ENCODE peak calls at places on chromosomes 3 and 15, in ten cellular contexts. Q is endothelial cell of umbilical vein, O is GM23248, L is psoas muscle, H is OCI-LY7, V is IMR-90, I is tibial artery, M is fibroblast of lung, W is heart right ventricle, C is A549. Z is an unnamed sample. For H3K9me3, the result is how much of the 10 kb centered on the place peaks cover.

GRCh38 chr3:186786810-186787375 is 3.5 kb downstream of the EIF4A2 start:
- DNase-seq in Q (no peak), O (peak), L (no peak), H (peak), V (no peak), I (no peak), M (no peak), W (no peak), C (no peak), Z (no peak)

GRCh38 chr3:16174389-16174788 is at the start of gene GALNT15:
- DNase-seq in Q (peak), O (peak), L (peak), H (no peak), V (peak), I (peak), M (peak), W (peak), C (no peak), Z (no peak)

GRCh38 chr3:60294181-60294580 is 957.1 kb downstream of the FHIT start:
- DNase-seq in Q (no peak), O (peak), L (no peak), H (no peak), V (peak), I (no peak), M (peak), W (no peak), C (no peak), Z (no peak)

GRCh38 chr3:153599685-153600084 is 437.7 kb downstream of the RAP2B start:
- DNase-seq in Q (peak), O (peak), L (no peak), H (no peak), V (peak), I (peak), M (peak), W (no peak), C (no peak), Z (peak)

GRCh38 chr3:127744216-127744815 is 71.6 kb downstream of the ABTB1 start:
- DNase-seq in Q (no peak), O (no peak), L (no peak), H (no peak), V (no peak), I (no peak), M (no peak), W (no peak), C (no peak), Z (no peak)

GRCh38 chr15:66886241-66886675 is 179.1 kb upstream of the SMAD3 start:
- DNase-seq in Q (no peak), O (no peak), L (no peak), H (no peak), V (no peak), I (no peak), M (no peak), W (no peak), C (no peak), Z (no peak)

GRCh38 chr3:38054166-38054991 is 15.4 kb downstream of the DLEC1 start:
- DNase-seq in Q (no peak), O (peak), L (no peak), H (no peak), V (peak), I (no peak), M (no peak), W (no peak), C (no peak), Z (no peak)

GRCh38 chr3:194379231-194379630 is 9.7 kb upstream of the LRRC15 start:
- DNase-seq in Q (no peak), O (no peak), L (no peak), H (no peak), V (no peak), I (no peak), M (no peak), W (no peak), C (no peak), Z (no peak)

GRCh38 chr3:72155391-72156064 is 370.6 kb upstream of the PROK2 start:
- DNase-seq in Q (peak), O (peak), L (peak), H (no peak), V (peak), I (peak), M (peak), W (peak), C (peak), Z (no peak)

GRCh38 chr3:31770822-31771326 is 210.2 kb downstream of the OSBPL10 start:
- DNase-seq in Q (no peak), O (peak), L (no peak), H (no peak), V (peak), I (no peak), M (no peak), W (no peak), C (no peak), Z (no peak)

GRCh38 chr15:27499719-27500118 is 528.7 kb downstream of the GABRG3 start:
- DNase-seq in Q (no peak), O (no peak), L (no peak), H (no peak), V (no peak), I (no peak), M (no peak), W (no peak), C (no peak), Z (no peak)
- H3K9me3 ChIP-seq in Q (under half), O (under half), L (under half), H (under half), V (under half), I (under half), M (under half), W (under half), C (under half), Z (under half)

GRCh38 chr3:74617786-74618185 is 3.3 kb upstream of the CNTN3 start:
- DNase-seq in Q (no peak), O (no peak), L (no peak), H (no peak), V (no peak), I (no peak), M (no peak), W (no peak), C (no peak), Z (no peak)

GRCh38 chr3:74613060-74613459 is 1.4 kb downstream of the CNTN3 start:
- DNase-seq in Q (no peak), O (peak), L (no peak), H (no peak), V (peak), I (no peak), M (peak), W (no peak), C (no peak), Z (no peak)

GRCh38 chr3:74613566-74613965 is 893 bp downstream of the CNTN3 start:
- DNase-seq in Q (no peak), O (peak), L (no peak), H (no peak), V (peak), I (no peak), M (no peak), W (no peak), C (no peak), Z (no peak)

DNA sequence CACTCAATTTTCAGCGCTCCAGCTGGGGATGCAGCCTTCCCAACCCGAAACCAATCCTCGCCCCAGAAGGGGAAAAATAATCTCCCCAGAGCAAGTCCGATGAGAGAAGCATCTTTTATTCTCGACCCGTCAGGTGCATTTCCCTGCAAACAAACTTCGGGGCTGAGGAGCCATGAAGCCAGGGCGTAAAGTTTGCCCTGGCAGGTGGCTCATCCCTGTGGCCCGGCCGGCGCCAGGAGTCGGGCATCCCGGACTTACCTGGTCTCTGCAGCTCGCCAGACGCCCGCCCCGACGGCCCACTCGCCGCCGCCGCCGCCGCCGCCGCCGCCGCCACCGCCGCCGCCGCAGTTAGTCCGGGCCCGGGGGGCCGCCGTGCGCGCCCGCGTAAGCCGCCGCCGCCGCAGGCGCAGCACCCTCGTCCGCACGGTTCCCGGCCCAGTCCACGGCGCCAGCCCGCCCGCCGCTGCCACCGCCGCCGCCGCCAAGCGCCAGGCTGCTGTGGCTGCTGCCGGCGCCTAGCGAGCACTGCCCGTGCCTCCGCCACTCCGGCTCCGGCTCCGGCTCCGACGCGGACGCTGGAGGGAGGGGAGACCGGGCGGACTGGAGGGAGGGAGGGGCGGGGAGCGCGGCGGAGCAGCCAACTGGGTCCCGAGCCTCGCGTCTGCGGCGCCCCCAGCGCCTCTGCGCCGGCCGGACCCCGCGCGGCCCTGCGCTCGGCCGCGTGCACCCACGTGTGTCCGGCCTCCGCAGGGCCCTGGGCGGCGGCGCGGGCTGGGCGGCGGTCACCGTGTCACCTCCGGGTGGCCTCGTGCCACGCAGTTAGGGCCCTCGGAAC is at the start of gene CNTN3:
- DNase-seq in Q (no peak), O (peak), L (peak), H (no peak), V (peak), I (no peak), M (peak), W (no peak), C (no peak), Z (no peak)
- H3K4me3 ChIP-seq in Q (no peak), O (peak), L (peak), H (no peak), V (peak), I (peak), M (peak), W (peak), C (no peak), Z (no peak)

GRCh38 chr15:25249236-25250010 is 189.4 kb downstream of the UBE3A start:
- DNase-seq in Q (no peak), O (no peak), L (peak), H (no peak), V (no peak), I (no peak), M (no peak), W (peak), C (no peak), Z (no peak)
- H3K9me3 ChIP-seq in Q (under half), O (under half), L (under half), H (under half), V (half or more), I (under half), M (under half), W (under half), C (under half), Z (under half)

DNA sequence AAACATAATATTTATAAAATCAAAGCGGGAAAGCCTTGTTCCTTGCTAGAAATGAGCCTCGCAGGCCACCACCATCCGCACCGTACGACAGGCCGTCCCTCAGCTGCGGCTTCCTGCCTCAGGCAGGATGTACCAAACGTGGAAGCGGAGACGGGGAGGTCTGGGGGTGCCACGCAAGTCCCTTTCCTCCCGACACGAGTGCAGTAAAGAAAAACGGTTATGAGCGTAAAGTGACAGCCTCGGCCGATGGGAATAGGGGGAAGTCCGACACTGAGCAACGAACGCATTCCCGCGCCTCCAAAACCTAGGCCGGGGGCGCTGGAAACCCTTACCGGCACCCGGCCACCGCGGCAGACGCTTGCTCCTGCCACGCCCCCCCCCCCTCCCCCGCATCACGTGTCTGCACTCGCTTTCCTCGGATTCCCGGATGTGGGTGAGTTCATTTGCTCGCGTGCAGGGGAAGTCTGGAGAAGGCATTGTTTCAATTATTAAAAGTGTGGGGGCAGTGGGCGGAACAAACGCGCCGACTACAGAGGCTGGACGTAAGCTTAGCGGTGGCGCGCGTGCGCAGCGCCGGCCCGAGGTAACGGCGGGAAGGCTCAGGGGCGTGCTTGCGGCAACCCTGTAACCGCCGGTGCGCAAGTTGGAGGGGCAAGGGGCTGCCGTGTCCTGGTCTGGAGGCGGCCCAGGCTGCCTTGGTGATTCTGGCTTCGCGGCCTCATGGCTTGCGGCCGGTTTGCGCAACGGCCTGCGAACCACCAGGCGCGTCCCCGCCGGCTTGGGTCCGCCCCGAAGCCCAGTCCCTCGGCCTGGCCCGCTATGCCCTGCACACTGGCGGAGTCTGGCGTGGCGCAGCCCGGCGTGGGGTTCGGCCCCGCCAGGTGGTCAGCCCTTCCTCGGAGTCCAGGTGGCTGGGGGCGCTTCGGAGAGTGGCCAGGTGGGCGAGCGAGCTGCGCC is at the start of the genes ANAPC13 and CEP63:
- DNase-seq in Q (peak), O (peak), L (peak), H (peak), V (peak), I (peak), M (peak), W (peak), C (peak), Z (peak)
- H3K4me3 ChIP-seq in Q (peak), O (peak), L (peak), H (peak), V (peak), I (peak), M (peak), W (peak), C (peak), Z (peak)